ENCODE peak calls at places on chromosomes 2 and 18, in eight cellular contexts. One of them, this sample, is unnamed.

GRCh38 chr18:58716046-58716766 is 44.9 kb downstream of the MALT1 start:
- DNase-seq in stimulated activated CD4-positive, alpha-beta T cell treated with anti-CD3 and anti-CD28 coated beads, Interleukin-15, amount 100 ng/mL, for 1 hour: no peak
- DNase-seq in Peyer's patch: no peak
- DNase-seq in ELF-1: no peak
- DNase-seq in stimulated activated CD8-positive, alpha-beta memory T cell treated with anti-CD3 and anti-CD28 coated beads, Interleukin-12 subunit alpha, Interleukin-12 subunit beta, amount 100 ng/mL, for 4 hours: no peak
- DNase-seq in NCI-H510A: no peak
- DNase-seq in amniotic stem cell: no peak
- DNase-seq in kidney epithelial cell: no peak
- DNase-seq in this sample: no peak

GRCh38 chr2:159195719-159196118 is 90.8 kb downstream of the WDSUB1 start:
- DNase-seq in amniotic stem cell: no peak
- DNase-seq in stimulated activated CD8-positive, alpha-beta memory T cell treated with anti-CD3 and anti-CD28 coated beads, Interleukin-12 subunit alpha, Interleukin-12 subunit beta, amount 100 ng/mL, for 4 hours: no peak
- DNase-seq in kidney epithelial cell: no peak
- DNase-seq in NCI-H510A: no peak
- DNase-seq in Peyer's patch: no peak
- DNase-seq in stimulated activated CD4-positive, alpha-beta T cell treated with anti-CD3 and anti-CD28 coated beads, Interleukin-15, amount 100 ng/mL, for 1 hour: no peak
- DNase-seq in ELF-1: no peak
- DNase-seq in this sample: no peak

GRCh38 chr18:5977022-5977421 is 81.7 kb upstream of the TMEM200C start:
- DNase-seq in kidney epithelial cell: no peak
- DNase-seq in stimulated activated CD8-positive, alpha-beta memory T cell treated with anti-CD3 and anti-CD28 coated beads, Interleukin-12 subunit alpha, Interleukin-12 subunit beta, amount 100 ng/mL, for 4 hours: no peak
- DNase-seq in stimulated activated CD4-positive, alpha-beta T cell treated with anti-CD3 and anti-CD28 coated beads, Interleukin-15, amount 100 ng/mL, for 1 hour: no peak
- DNase-seq in NCI-H510A: no peak
- DNase-seq in ELF-1: no peak
- DNase-seq in amniotic stem cell: no peak
- DNase-seq in Peyer's patch: no peak
- DNase-seq in this sample: no peak

GRCh38 chr2:12824771-12825363 is 108.1 kb downstream of the TRIB2 start:
- DNase-seq in amniotic stem cell: no peak
- DNase-seq in Peyer's patch: no peak
- DNase-seq in NCI-H510A: no peak
- DNase-seq in stimulated activated CD8-positive, alpha-beta memory T cell treated with anti-CD3 and anti-CD28 coated beads, Interleukin-12 subunit alpha, Interleukin-12 subunit beta, amount 100 ng/mL, for 4 hours: no peak
- DNase-seq in ELF-1: no peak
- DNase-seq in stimulated activated CD4-positive, alpha-beta T cell treated with anti-CD3 and anti-CD28 coated beads, Interleukin-15, amount 100 ng/mL, for 1 hour: no peak
- DNase-seq in kidney epithelial cell: no peak
- DNase-seq in this sample: no peak

GRCh38 chr18:69757733-69758132 is 189.9 kb downstream of the CD226 start:
- DNase-seq in stimulated activated CD4-positive, alpha-beta T cell treated with anti-CD3 and anti-CD28 coated beads, Interleukin-15, amount 100 ng/mL, for 1 hour: no peak
- DNase-seq in ELF-1: peak; percentile 10
- DNase-seq in Peyer's patch: no peak
- DNase-seq in kidney epithelial cell: no peak
- DNase-seq in amniotic stem cell: no peak
- DNase-seq in NCI-H510A: no peak
- DNase-seq in stimulated activated CD8-positive, alpha-beta memory T cell treated with anti-CD3 and anti-CD28 coated beads, Interleukin-12 subunit alpha, Interleukin-12 subunit beta, amount 100 ng/mL, for 4 hours: no peak
- DNase-seq in this sample: no peak

GRCh38 chr2:145752091-145752806 is 1232.3 kb upstream of the ZEB2 start:
- DNase-seq in amniotic stem cell: peak; percentile 38
- DNase-seq in stimulated activated CD4-positive, alpha-beta T cell treated with anti-CD3 and anti-CD28 coated beads, Interleukin-15, amount 100 ng/mL, for 1 hour: no peak
- DNase-seq in kidney epithelial cell: no peak
- DNase-seq in NCI-H510A: no peak
- DNase-seq in Peyer's patch: no peak
- DNase-seq in stimulated activated CD8-positive, alpha-beta memory T cell treated with anti-CD3 and anti-CD28 coated beads, Interleukin-12 subunit alpha, Interleukin-12 subunit beta, amount 100 ng/mL, for 4 hours: no peak
- DNase-seq in ELF-1: peak; percentile 40
- DNase-seq in this sample: peak; percentile 17

GRCh38 chr2:76128622-76129021 is 417.9 kb upstream of the GCFC2 start:
- DNase-seq in amniotic stem cell: no peak
- DNase-seq in NCI-H510A: no peak
- DNase-seq in kidney epithelial cell: no peak
- DNase-seq in Peyer's patch: no peak
- DNase-seq in stimulated activated CD4-positive, alpha-beta T cell treated with anti-CD3 and anti-CD28 coated beads, Interleukin-15, amount 100 ng/mL, for 1 hour: no peak
- DNase-seq in ELF-1: no peak
- DNase-seq in stimulated activated CD8-positive, alpha-beta memory T cell treated with anti-CD3 and anti-CD28 coated beads, Interleukin-12 subunit alpha, Interleukin-12 subunit beta, amount 100 ng/mL, for 4 hours: no peak
- DNase-seq in this sample: no peak

GRCh38 chr18:9924371-9924943 is 10.6 kb downstream of the VAPA start:
- DNase-seq in ELF-1: no peak
- DNase-seq in stimulated activated CD8-positive, alpha-beta memory T cell treated with anti-CD3 and anti-CD28 coated beads, Interleukin-12 subunit alpha, Interleukin-12 subunit beta, amount 100 ng/mL, for 4 hours: no peak
- DNase-seq in kidney epithelial cell: no peak
- DNase-seq in Peyer's patch: no peak
- DNase-seq in NCI-H510A: no peak
- DNase-seq in stimulated activated CD4-positive, alpha-beta T cell treated with anti-CD3 and anti-CD28 coated beads, Interleukin-15, amount 100 ng/mL, for 1 hour: no peak
- DNase-seq in amniotic stem cell: no peak
- DNase-seq in this sample: no peak

GRCh38 chr2:58204195-58204959 is 36.7 kb downstream of the FANCL start:
- DNase-seq in ELF-1: no peak
- DNase-seq in amniotic stem cell: no peak
- DNase-seq in stimulated activated CD4-positive, alpha-beta T cell treated with anti-CD3 and anti-CD28 coated beads, Interleukin-15, amount 100 ng/mL, for 1 hour: no peak
- DNase-seq in NCI-H510A: no peak
- DNase-seq in Peyer's patch: no peak
- DNase-seq in stimulated activated CD8-positive, alpha-beta memory T cell treated with anti-CD3 and anti-CD28 coated beads, Interleukin-12 subunit alpha, Interleukin-12 subunit beta, amount 100 ng/mL, for 4 hours: no peak
- DNase-seq in kidney epithelial cell: no peak
- DNase-seq in this sample: no peak

GRCh38 chr2:206804326-206804725 is 38.9 kb downstream of the FASTKD2 start:
- DNase-seq in ELF-1: no peak
- DNase-seq in amniotic stem cell: no peak
- DNase-seq in NCI-H510A: no peak
- DNase-seq in stimulated activated CD4-positive, alpha-beta T cell treated with anti-CD3 and anti-CD28 coated beads, Interleukin-15, amount 100 ng/mL, for 1 hour: no peak
- DNase-seq in stimulated activated CD8-positive, alpha-beta memory T cell treated with anti-CD3 and anti-CD28 coated beads, Interleukin-12 subunit alpha, Interleukin-12 subunit beta, amount 100 ng/mL, for 4 hours: no peak
- DNase-seq in kidney epithelial cell: no peak
- DNase-seq in Peyer's patch: no peak
- DNase-seq in this sample: no peak

GRCh38 chr2:49950635-49951034 is 796.3 kb upstream of the FSHR start:
- DNase-seq in stimulated activated CD8-positive, alpha-beta memory T cell treated with anti-CD3 and anti-CD28 coated beads, Interleukin-12 subunit alpha, Interleukin-12 subunit beta, amount 100 ng/mL, for 4 hours: no peak
- DNase-seq in NCI-H510A: no peak
- DNase-seq in kidney epithelial cell: no peak
- DNase-seq in stimulated activated CD4-positive, alpha-beta T cell treated with anti-CD3 and anti-CD28 coated beads, Interleukin-15, amount 100 ng/mL, for 1 hour: no peak
- DNase-seq in ELF-1: no peak
- DNase-seq in Peyer's patch: no peak
- DNase-seq in amniotic stem cell: no peak
- DNase-seq in this sample: no peak

GRCh38 chr2:196112408-196113039 is 43.9 kb upstream of the DNAH7 start:
- DNase-seq in kidney epithelial cell: peak; percentile 82
- DNase-seq in ELF-1: no peak
- DNase-seq in NCI-H510A: no peak
- DNase-seq in Peyer's patch: no peak
- DNase-seq in stimulated activated CD4-positive, alpha-beta T cell treated with anti-CD3 and anti-CD28 coated beads, Interleukin-15, amount 100 ng/mL, for 1 hour: no peak
- DNase-seq in stimulated activated CD8-positive, alpha-beta memory T cell treated with anti-CD3 and anti-CD28 coated beads, Interleukin-12 subunit alpha, Interleukin-12 subunit beta, amount 100 ng/mL, for 4 hours: no peak
- DNase-seq in amniotic stem cell: no peak
- DNase-seq in this sample: peak; percentile 1

GRCh38 chr2:47530105-47530504 is 127.1 kb downstream of the MSH2 start:
- DNase-seq in amniotic stem cell: no peak
- DNase-seq in ELF-1: no peak
- DNase-seq in kidney epithelial cell: no peak
- DNase-seq in stimulated activated CD4-positive, alpha-beta T cell treated with anti-CD3 and anti-CD28 coated beads, Interleukin-15, amount 100 ng/mL, for 1 hour: no peak
- DNase-seq in stimulated activated CD8-positive, alpha-beta memory T cell treated with anti-CD3 and anti-CD28 coated beads, Interleukin-12 subunit alpha, Interleukin-12 subunit beta, amount 100 ng/mL, for 4 hours: no peak
- DNase-seq in NCI-H510A: no peak
- DNase-seq in Peyer's patch: no peak
- DNase-seq in this sample: no peak

GRCh38 chr18:56738184-56738583 is 87.0 kb downstream of the WDR7 start:
- DNase-seq in stimulated activated CD8-positive, alpha-beta memory T cell treated with anti-CD3 and anti-CD28 coated beads, Interleukin-12 subunit alpha, Interleukin-12 subunit beta, amount 100 ng/mL, for 4 hours: no peak
- DNase-seq in stimulated activated CD4-positive, alpha-beta T cell treated with anti-CD3 and anti-CD28 coated beads, Interleukin-15, amount 100 ng/mL, for 1 hour: no peak
- DNase-seq in amniotic stem cell: no peak
- DNase-seq in ELF-1: no peak
- DNase-seq in NCI-H510A: no peak
- DNase-seq in kidney epithelial cell: no peak
- DNase-seq in Peyer's patch: no peak
- DNase-seq in this sample: no peak

GRCh38 chr18:7117390-7118355 is at the start of gene LAMA1:
- DNase-seq in Peyer's patch: no peak
- DNase-seq in kidney epithelial cell: no peak
- DNase-seq in stimulated activated CD8-positive, alpha-beta memory T cell treated with anti-CD3 and anti-CD28 coated beads, Interleukin-12 subunit alpha, Interleukin-12 subunit beta, amount 100 ng/mL, for 4 hours: no peak
- DNase-seq in stimulated activated CD4-positive, alpha-beta T cell treated with anti-CD3 and anti-CD28 coated beads, Interleukin-15, amount 100 ng/mL, for 1 hour: no peak
- DNase-seq in ELF-1: peak; percentile 46
- DNase-seq in amniotic stem cell: no peak
- DNase-seq in NCI-H510A: peak; percentile 30
- DNase-seq in this sample: no peak

GRCh38 chr2:126973745-126974144 is 75.1 kb downstream of the TEX51 start:
- DNase-seq in kidney epithelial cell: no peak
- DNase-seq in stimulated activated CD4-positive, alpha-beta T cell treated with anti-CD3 and anti-CD28 coated beads, Interleukin-15, amount 100 ng/mL, for 1 hour: no peak
- DNase-seq in stimulated activated CD8-positive, alpha-beta memory T cell treated with anti-CD3 and anti-CD28 coated beads, Interleukin-12 subunit alpha, Interleukin-12 subunit beta, amount 100 ng/mL, for 4 hours: no peak
- DNase-seq in ELF-1: no peak
- DNase-seq in amniotic stem cell: no peak
- DNase-seq in Peyer's patch: no peak
- DNase-seq in NCI-H510A: no peak
- DNase-seq in this sample: no peak

GRCh38 chr18:12599543-12599942 is 58.4 kb downstream of the SPIRE1 start:
- DNase-seq in kidney epithelial cell: no peak
- DNase-seq in stimulated activated CD4-positive, alpha-beta T cell treated with anti-CD3 and anti-CD28 coated beads, Interleukin-15, amount 100 ng/mL, for 1 hour: no peak
- DNase-seq in ELF-1: no peak
- DNase-seq in NCI-H510A: peak; percentile 20
- DNase-seq in stimulated activated CD8-positive, alpha-beta memory T cell treated with anti-CD3 and anti-CD28 coated beads, Interleukin-12 subunit alpha, Interleukin-12 subunit beta, amount 100 ng/mL, for 4 hours: no peak
- DNase-seq in amniotic stem cell: no peak
- DNase-seq in Peyer's patch: no peak
- DNase-seq in this sample: no peak

GRCh38 chr2:212958757-212959295 is 192.6 kb downstream of the IKZF2 start:
- DNase-seq in Peyer's patch: no peak
- DNase-seq in NCI-H510A: no peak
- DNase-seq in amniotic stem cell: no peak
- DNase-seq in stimulated activated CD8-positive, alpha-beta memory T cell treated with anti-CD3 and anti-CD28 coated beads, Interleukin-12 subunit alpha, Interleukin-12 subunit beta, amount 100 ng/mL, for 4 hours: no peak
- DNase-seq in ELF-1: no peak
- DNase-seq in stimulated activated CD4-positive, alpha-beta T cell treated with anti-CD3 and anti-CD28 coated beads, Interleukin-15, amount 100 ng/mL, for 1 hour: no peak
- DNase-seq in kidney epithelial cell: no peak
- DNase-seq in this sample: no peak